ENCODE peak calls at places on chromosomes 3 and 15, in six cellular contexts. K, D, Z, E, A and F are unnamed samples.

GRCh38 chr3:47228088-47228487 is 54.5 kb downstream of the KIF9 start:
- DNase-seq in K (no peak), D (no peak), Z (no peak), E (peak; percentile 34), A (no peak), F (no peak)

GRCh38 chr3:75254685-75255084 is 409.4 kb upstream of the FRG2C start:
- DNase-seq in K (no peak), D (no peak), Z (no peak), E (no peak), A (no peak), F (no peak)

GRCh38 chr3:27900316-27900715 is 178.2 kb upstream of the EOMES start:
- DNase-seq in K (no peak), D (no peak), Z (no peak), E (no peak), A (no peak), F (no peak)

GRCh38 chr3:141335531-141336042 is 32.7 kb upstream of the ZBTB38 start:
- DNase-seq in K (no peak), D (no peak), Z (no peak), E (no peak), A (peak; percentile 67), F (no peak)

GRCh38 chr3:160400048-160400630 is 689 bp downstream of the SMC4 start:
- DNase-seq in K (peak; percentile 48), D (peak; percentile 43), Z (peak; percentile 49), E (peak; percentile 57), A (peak; percentile 49), F (peak; percentile 78)

GRCh38 chr15:60830479-60830878 is 351.5 kb upstream of the ICE2 start:
- DNase-seq in K (no peak), D (no peak), Z (no peak), E (no peak), A (peak; percentile 33), F (no peak)

GRCh38 chr3:135973846-135974245 is 8.3 kb downstream of the PPP2R3A start:
- DNase-seq in K (no peak), D (no peak), Z (no peak), E (no peak), A (no peak), F (no peak)

GRCh38 chr3:40867826-40868225 is 331.5 kb upstream of the CTNNB1 start:
- DNase-seq in K (no peak), D (no peak), Z (no peak), E (no peak), A (no peak), F (no peak)

GRCh38 chr15:101267320-101268104 is 9.8 kb downstream of the SELENOS start:
- DNase-seq in K (peak; percentile 92), D (no peak), Z (no peak), E (no peak), A (peak; percentile 91), F (no peak)

GRCh38 chr15:52019394-52020252 is 604 bp downstream of the MAPK6 start:
- DNase-seq in K (peak; percentile 75), D (peak; percentile 77), Z (peak; percentile 86), E (peak; percentile 77), A (peak; percentile 89), F (peak; percentile 92)

GRCh38 chr15:95417761-95418160 is 912.7 kb upstream of the NR2F2 start:
- DNase-seq in K (no peak), D (no peak), Z (no peak), E (no peak), A (peak; percentile 36), F (no peak)

GRCh38 chr3:172760406-172760805 is 9.9 kb downstream of the ECT2 start:
- DNase-seq in K (peak; percentile 6), D (no peak), Z (no peak), E (no peak), A (peak; percentile 66), F (no peak)

GRCh38 chr15:63291507-63291906 is 14.1 kb downstream of the APH1B start:
- DNase-seq in K (peak; percentile 90), D (no peak), Z (no peak), E (no peak), A (peak; percentile 90), F (no peak)

GRCh38 chr3:131242201-131242600 is 139.4 kb upstream of the NUDT16 start:
- DNase-seq in K (no peak), D (no peak), Z (no peak), E (no peak), A (no peak), F (no peak)

GRCh38 chr15:99562238-99562637 is 3.5 kb upstream of the MEF2A start:
- DNase-seq in K (no peak), D (no peak), Z (no peak), E (no peak), A (no peak), F (no peak)

GRCh38 chr15:81275711-81276417 is 48.1 kb downstream of the STARD5 start:
- DNase-seq in K (no peak), D (no peak), Z (no peak), E (no peak), A (peak; percentile 17), F (no peak)

GRCh38 chr15:101089579-101090459 is 162.0 kb downstream of the CHSY1 start:
- DNase-seq in K (no peak), D (no peak), Z (no peak), E (peak; percentile 37), A (no peak), F (no peak)

GRCh38 chr3:104907507-104907906 is 459.2 kb upstream of the ALCAM start:
- DNase-seq in K (peak; percentile 78), D (no peak), Z (no peak), E (no peak), A (peak; percentile 90), F (no peak)

DNA sequence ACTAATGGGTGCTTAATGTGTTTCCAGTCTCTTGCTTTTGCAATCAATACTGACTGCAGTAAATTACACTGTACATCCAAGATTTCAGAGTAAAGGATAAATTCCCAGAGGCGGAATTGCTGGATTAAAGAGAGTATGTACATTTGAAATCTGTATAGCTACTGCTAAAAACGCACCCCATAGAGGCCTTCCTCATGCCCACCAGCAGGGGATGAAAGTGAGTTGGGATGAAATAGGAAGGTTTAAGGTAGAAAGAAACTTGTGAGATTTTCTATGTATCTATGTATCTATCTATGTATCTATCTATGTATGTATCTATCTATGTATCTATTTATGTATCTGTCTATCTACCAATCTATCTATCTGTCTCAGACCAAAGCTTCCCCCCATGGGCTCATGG is 28.4 kb downstream of the TMEM44 start:
- DNase-seq in K (no peak), D (no peak), Z (no peak), E (no peak), A (no peak), F (no peak)
- TF ChIP-seq CTCF in K (peak; percentile 44), D (peak; percentile 58), Z (no peak), E (peak; percentile 15), A (peak; percentile 47), F (peak; percentile 20)

GRCh38 chr15:77696006-77696631 is 63.4 kb upstream of the LINGO1 start:
- DNase-seq in K (no peak), D (no peak), Z (no peak), E (no peak), A (no peak), F (no peak)

GRCh38 chr15:77697893-77698292 is 65.2 kb upstream of the LINGO1 start:
- DNase-seq in K (no peak), D (no peak), Z (no peak), E (no peak), A (no peak), F (no peak)

GRCh38 chr15:77696871-77697270 is 64.2 kb upstream of the LINGO1 start:
- DNase-seq in K (no peak), D (no peak), Z (no peak), E (no peak), A (no peak), F (no peak)

GRCh38 chr15:77693576-77693975 is 60.9 kb upstream of the LINGO1 start:
- DNase-seq in K (no peak), D (no peak), Z (no peak), E (no peak), A (no peak), F (no peak)

GRCh38 chr15:77695548-77695947 is 62.8 kb upstream of the LINGO1 start:
- DNase-seq in K (no peak), D (no peak), Z (no peak), E (no peak), A (no peak), F (no peak)
- H3K27ac ChIP-seq in K (no peak overlapping the region), D (no peak overlapping the region), Z (no peak overlapping the region), E (no peak overlapping the region), A (no peak overlapping the region), F (no peak overlapping the region)

DNA sequence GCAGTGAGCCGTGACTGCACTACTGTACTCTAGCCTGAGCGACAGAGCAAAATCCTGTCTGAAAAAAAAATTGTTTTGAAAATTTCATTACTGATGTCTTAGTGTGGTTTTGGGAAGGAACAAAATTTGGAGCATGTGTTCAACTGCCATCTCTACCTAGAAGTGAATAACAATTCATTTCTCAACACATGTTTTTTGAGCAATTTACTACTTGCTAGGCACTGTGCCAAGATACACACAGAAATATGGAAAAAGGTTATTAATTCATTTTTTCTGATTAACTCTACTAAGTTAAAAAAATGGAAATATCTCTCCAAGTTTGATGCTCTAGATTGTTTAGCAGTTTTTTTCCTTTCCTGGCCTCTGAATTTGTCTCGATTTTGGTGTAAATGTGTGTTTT is 5.2 kb upstream of the TCF12 start:
- DNase-seq in K (no peak), D (no peak), Z (no peak), E (no peak), A (no peak), F (no peak)
- H3K4me3 ChIP-seq in K (no peak overlapping the region), D (no peak overlapping the region), Z (no peak overlapping the region), E (no peak overlapping the region), A (no peak overlapping the region), F (no peak overlapping the region)

DNA sequence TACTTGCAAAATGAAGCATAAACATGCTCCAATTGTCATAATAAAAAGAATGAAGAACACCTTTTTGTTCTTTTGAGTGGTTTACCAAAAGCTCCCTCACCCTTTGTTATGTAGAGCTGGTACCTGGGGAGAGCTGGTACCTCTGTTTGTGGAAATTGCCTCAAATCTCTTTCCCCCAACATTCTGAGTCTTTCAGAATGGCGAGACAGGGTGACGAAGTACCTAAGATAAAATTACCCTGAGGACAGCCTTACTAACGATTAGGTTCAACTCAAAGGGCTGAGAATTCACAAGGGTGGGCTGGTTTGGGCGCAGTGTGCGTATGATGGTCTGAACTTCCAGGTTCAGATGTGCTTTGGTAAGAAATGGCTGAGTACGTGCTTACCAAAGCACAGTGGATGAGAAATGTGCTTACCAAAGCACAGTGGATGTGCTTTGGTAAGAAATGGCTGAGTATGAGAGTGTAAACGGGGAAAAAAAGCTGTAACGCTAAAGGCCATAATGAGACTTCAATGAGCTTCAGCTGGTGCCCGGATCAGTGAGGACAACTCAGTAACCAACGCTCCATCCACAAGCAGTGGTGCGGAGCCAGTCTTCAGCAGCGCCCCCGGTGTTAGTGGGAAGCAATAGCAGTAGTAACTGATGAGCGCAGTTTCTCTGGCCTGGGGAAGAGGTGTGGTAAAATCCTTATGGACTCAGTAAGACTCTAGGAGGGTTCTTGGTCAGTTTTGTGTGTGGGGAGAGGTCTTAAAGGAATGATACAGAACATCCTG is 72.3 kb upstream of the LRIG1 start:
- DNase-seq in K (no peak), D (no peak), Z (no peak), E (no peak), A (no peak), F (no peak)
- TF ChIP-seq CTCF in K (peak; percentile 13), D (peak; percentile 37), Z (peak; percentile 13), E (peak; percentile 8), A (peak; percentile 10), F (no peak)